ENCODE peak calls at places on chromosomes 16 and 17, in four cellular contexts. One of them, this sample, is unnamed. For H3K9me3, the result is how much of the 10 kb centered on the place peaks cover.

GRCh38 chr17:58084317-58084981 is 1.2 kb downstream of the DYNLL2 start:
- DNase-seq in PC-3: peak
- DNase-seq in GM23248: peak
- DNase-seq in endothelial cell of umbilical vein: peak
- DNase-seq in this sample: no peak

GRCh38 chr17:68103148-68103547 is 67.6 kb downstream of the KPNA2 start:
- DNase-seq in PC-3: no peak
- DNase-seq in GM23248: no peak
- DNase-seq in endothelial cell of umbilical vein: peak
- DNase-seq in this sample: no peak

GRCh38 chr16:63539276-63539675 is 1503.0 kb upstream of the CDH8 start:
- DNase-seq in PC-3: no peak
- DNase-seq in GM23248: no peak
- DNase-seq in endothelial cell of umbilical vein: no peak
- DNase-seq in this sample: no peak

GRCh38 chr17:56125830-56126819 is 27.1 kb upstream of the ANKFN1 start:
- DNase-seq in PC-3: peak
- DNase-seq in GM23248: peak
- DNase-seq in endothelial cell of umbilical vein: peak
- DNase-seq in this sample: peak

GRCh38 chr17:206941-207560 is 25.6 kb upstream of the DOC2B start:
- DNase-seq in PC-3: no peak
- DNase-seq in GM23248: peak
- DNase-seq in endothelial cell of umbilical vein: no peak
- DNase-seq in this sample: no peak

GRCh38 chr16:89256651-89257254 is 39.2 kb downstream of the ZNF778 start:
- DNase-seq in PC-3: peak
- DNase-seq in GM23248: peak
- DNase-seq in endothelial cell of umbilical vein: peak
- DNase-seq in this sample: no peak

GRCh38 chr17:4880850-4881249 is 18.5 kb upstream of the C17orf107 start:
- DNase-seq in PC-3: no peak
- DNase-seq in GM23248: no peak
- DNase-seq in endothelial cell of umbilical vein: no peak
- DNase-seq in this sample: no peak

GRCh38 chr16:85419503-85420408 is 193.4 kb upstream of the GSE1 start:
- DNase-seq in PC-3: no peak
- DNase-seq in GM23248: no peak
- DNase-seq in endothelial cell of umbilical vein: no peak
- DNase-seq in this sample: no peak

GRCh38 chr17:45093444-45094110 is 32.5 kb downstream of the NMT1 start:
- DNase-seq in PC-3: no peak
- DNase-seq in GM23248: peak
- DNase-seq in endothelial cell of umbilical vein: no peak
- DNase-seq in this sample: no peak

GRCh38 chr16:72139908-72140307 is 32.0 kb downstream of the PMFBP1 start:
- DNase-seq in PC-3: no peak
- DNase-seq in GM23248: no peak
- DNase-seq in endothelial cell of umbilical vein: no peak
- DNase-seq in this sample: no peak

GRCh38 chr17:78802008-78802407 is 19.9 kb upstream of the CYTH1 start:
- DNase-seq in PC-3: no peak
- DNase-seq in GM23248: no peak
- DNase-seq in endothelial cell of umbilical vein: no peak
- DNase-seq in this sample: no peak

GRCh38 chr17:45172541-45173286 is 11.0 kb downstream of the HEXIM2 start:
- DNase-seq in PC-3: peak
- DNase-seq in GM23248: peak
- DNase-seq in endothelial cell of umbilical vein: no peak
- DNase-seq in this sample: no peak

GRCh38 chr16:67404740-67405226 is 11.5 kb upstream of the TPPP3 start:
- DNase-seq in PC-3: peak
- DNase-seq in GM23248: no peak
- DNase-seq in endothelial cell of umbilical vein: no peak
- DNase-seq in this sample: no peak

GRCh38 chr16:25148568-25149215 is 37.1 kb downstream of the LCMT1 start:
- DNase-seq in PC-3: no peak
- DNase-seq in GM23248: no peak
- DNase-seq in endothelial cell of umbilical vein: no peak
- DNase-seq in this sample: no peak

GRCh38 chr17:29495011-29495410 is 71.8 kb downstream of the ABHD15 start:
- DNase-seq in PC-3: peak
- DNase-seq in GM23248: peak
- DNase-seq in endothelial cell of umbilical vein: no peak
- DNase-seq in this sample: no peak

GRCh38 chr17:41065829-41066624 is at the start of gene KRTAP2-4:
- DNase-seq in PC-3: peak
- DNase-seq in GM23248: peak
- DNase-seq in endothelial cell of umbilical vein: no peak
- DNase-seq in this sample: no peak

GRCh38 chr16:22177968-22178934 is 15.9 kb downstream of the SDR42E2 start:
- DNase-seq in PC-3: no peak
- DNase-seq in GM23248: no peak
- DNase-seq in endothelial cell of umbilical vein: no peak
- DNase-seq in this sample: no peak

GRCh38 chr17:81049973-81050551 is 15.1 kb downstream of the BAIAP2 start:
- DNase-seq in PC-3: peak
- DNase-seq in GM23248: no peak
- DNase-seq in endothelial cell of umbilical vein: no peak
- DNase-seq in this sample: no peak
- H3K9ac ChIP-seq in PC-3: peak
- H3K9ac ChIP-seq in GM23248: no peak
- H3K9ac ChIP-seq in endothelial cell of umbilical vein: no peak
- H3K9ac ChIP-seq in this sample: no peak

DNA sequence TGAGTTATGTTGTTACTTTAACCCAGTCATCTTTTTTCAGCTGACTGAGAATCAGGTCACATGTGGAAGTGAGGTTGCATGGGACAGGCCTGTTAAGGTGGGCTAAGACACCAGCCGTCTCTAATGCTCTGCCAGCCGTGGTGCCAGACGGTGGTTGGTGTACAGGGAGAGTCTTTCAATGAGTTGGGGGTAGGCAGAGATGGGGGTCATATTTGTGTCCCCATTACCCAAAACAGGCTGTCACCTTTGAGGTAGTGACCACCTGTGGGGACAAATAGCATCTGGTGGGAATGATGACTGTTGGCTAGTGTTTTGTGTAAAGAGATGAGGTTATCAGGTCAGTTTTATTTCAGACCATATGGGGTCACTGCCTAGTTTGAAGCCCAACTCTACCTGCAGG is 1.8 kb downstream of the RPL38 start:
- DNase-seq in PC-3: no peak
- DNase-seq in GM23248: no peak
- DNase-seq in endothelial cell of umbilical vein: no peak
- DNase-seq in this sample: no peak
- H3K4me3 ChIP-seq in PC-3: peak
- H3K4me3 ChIP-seq in GM23248: peak
- H3K4me3 ChIP-seq in endothelial cell of umbilical vein: peak
- H3K4me3 ChIP-seq in this sample: peak

DNA sequence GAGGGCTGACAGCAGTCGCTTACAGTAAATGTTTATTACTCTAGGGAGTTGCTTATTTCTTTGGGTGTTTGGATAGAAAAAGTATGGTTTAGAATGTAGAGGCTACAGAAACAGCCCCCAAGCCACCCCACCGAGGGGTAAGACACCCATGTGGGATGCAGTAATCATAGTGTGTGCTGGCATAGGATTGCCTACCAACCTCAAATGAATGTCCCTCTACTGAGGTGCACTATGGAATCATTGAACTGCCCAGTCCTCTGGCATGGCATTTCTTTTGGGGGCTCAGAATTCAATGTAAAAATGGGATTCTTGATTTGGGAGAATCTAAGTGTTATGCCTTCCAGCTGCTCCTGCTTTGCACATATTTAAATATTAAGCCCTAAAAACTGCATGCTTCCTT is 46.8 kb downstream of the ZNF267 start:
- DNase-seq in PC-3: no peak
- DNase-seq in GM23248: no peak
- DNase-seq in endothelial cell of umbilical vein: no peak
- DNase-seq in this sample: no peak
- H3K9me3 ChIP-seq in PC-3: under half
- H3K9me3 ChIP-seq in GM23248: under half
- H3K9me3 ChIP-seq in endothelial cell of umbilical vein: under half
- H3K9me3 ChIP-seq in this sample: under half

DNA sequence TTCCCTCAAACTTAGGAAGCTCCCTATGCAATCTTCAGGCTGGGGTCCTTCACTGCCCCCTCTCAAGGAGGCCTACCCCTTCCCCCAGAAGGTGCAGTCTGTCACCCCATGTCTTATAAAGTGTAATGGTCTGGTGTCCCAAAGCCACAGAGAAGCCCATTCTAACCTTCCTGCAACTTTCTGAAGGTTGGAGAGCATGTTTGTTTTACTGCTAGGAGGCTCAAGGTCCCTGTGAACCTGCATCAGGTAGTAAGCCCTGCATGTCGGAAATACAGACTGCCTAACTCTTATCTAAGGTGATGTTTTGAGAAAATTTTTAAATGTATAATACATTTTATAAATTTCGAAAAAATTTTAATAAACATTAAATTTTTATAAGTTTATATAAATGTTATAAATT is 18.3 kb downstream of the ZNF750 start:
- DNase-seq in PC-3: no peak
- DNase-seq in GM23248: no peak
- DNase-seq in endothelial cell of umbilical vein: no peak
- DNase-seq in this sample: no peak
- H3K9ac ChIP-seq in PC-3: no peak
- H3K9ac ChIP-seq in GM23248: no peak
- H3K9ac ChIP-seq in endothelial cell of umbilical vein: no peak
- H3K9ac ChIP-seq in this sample: no peak

GRCh38 chr16:14104066-14104465 is 32.9 kb downstream of the MRTFB start:
- DNase-seq in PC-3: no peak
- DNase-seq in GM23248: no peak
- DNase-seq in endothelial cell of umbilical vein: no peak
- DNase-seq in this sample: no peak

GRCh38 chr16:14101415-14101814 is 30.3 kb downstream of the MRTFB start:
- DNase-seq in PC-3: no peak
- DNase-seq in GM23248: no peak
- DNase-seq in endothelial cell of umbilical vein: no peak
- DNase-seq in this sample: no peak

GRCh38 chr16:14105976-14106375 is 34.9 kb downstream of the MRTFB start:
- DNase-seq in PC-3: no peak
- DNase-seq in GM23248: no peak
- DNase-seq in endothelial cell of umbilical vein: no peak
- DNase-seq in this sample: no peak

GRCh38 chr16:14100825-14101224 is 29.7 kb downstream of the MRTFB start:
- DNase-seq in PC-3: no peak
- DNase-seq in GM23248: no peak
- DNase-seq in endothelial cell of umbilical vein: no peak
- DNase-seq in this sample: no peak

DNA sequence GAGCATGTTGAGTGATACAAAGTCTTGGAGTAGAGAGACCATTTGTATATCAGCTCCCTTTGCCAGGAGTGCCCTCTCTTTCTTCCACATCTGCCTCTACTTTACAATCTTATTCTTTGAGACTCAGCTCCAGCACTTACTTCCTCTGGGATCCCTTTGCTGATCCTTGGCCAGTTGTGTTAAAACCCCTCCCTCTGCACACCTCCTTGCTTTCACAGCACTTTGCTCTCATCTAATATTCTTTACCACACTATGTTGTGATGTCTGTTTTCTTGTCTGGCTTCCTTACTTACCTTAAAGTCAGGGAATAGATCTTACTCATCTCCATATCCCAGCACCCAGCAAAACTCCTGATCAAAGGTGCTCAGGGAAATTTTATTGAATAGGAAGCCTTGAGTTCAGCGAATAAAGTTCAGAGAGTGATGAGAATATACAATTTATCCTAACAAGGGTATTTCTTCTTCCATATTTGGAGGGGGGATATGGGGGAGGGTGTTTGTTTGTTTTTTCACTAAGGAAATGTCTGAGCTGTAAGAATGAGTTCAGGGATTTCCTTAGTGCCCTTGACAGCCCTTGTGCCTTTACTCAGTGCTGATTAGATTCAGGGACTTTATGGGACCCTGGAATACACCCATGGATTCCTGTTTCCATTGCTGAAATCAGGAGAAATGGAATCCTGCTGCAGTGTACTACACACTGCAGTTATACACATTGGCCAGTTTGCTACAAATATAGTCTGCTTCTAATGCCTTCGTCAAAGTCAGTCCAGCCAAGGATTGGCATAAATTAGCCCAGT is 32.0 kb downstream of the MRTFB start:
- DNase-seq in PC-3: no peak
- DNase-seq in GM23248: no peak
- DNase-seq in endothelial cell of umbilical vein: peak
- DNase-seq in this sample: no peak
- H3K4me3 ChIP-seq in PC-3: no peak
- H3K4me3 ChIP-seq in GM23248: no peak
- H3K4me3 ChIP-seq in endothelial cell of umbilical vein: no peak
- H3K4me3 ChIP-seq in this sample: no peak

DNA sequence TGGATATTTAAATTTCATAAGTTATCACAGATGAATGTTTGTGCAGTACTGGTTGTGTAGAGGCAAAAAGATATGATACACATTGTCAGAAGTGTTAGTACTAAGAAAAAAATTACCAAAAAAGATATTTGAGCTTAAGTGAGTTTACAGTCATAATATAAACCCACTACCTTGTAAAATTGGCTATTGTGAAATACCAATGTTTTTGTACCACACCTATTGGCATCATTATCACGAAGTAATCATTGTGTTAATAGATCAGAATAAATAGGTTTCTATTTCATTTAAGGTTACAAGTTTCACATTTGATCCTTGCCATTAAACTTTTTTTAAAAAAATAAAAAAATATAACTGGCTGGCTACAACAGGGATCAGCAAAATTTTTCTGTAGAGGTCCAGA is 27.0 kb upstream of the KCNJ16 start:
- DNase-seq in PC-3: no peak
- DNase-seq in GM23248: no peak
- DNase-seq in endothelial cell of umbilical vein: no peak
- DNase-seq in this sample: no peak
- H3K9me3 ChIP-seq in PC-3: under half
- H3K9me3 ChIP-seq in GM23248: under half
- H3K9me3 ChIP-seq in endothelial cell of umbilical vein: under half
- H3K9me3 ChIP-seq in this sample: under half

GRCh38 chr17:37742114-37742761 is 2.6 kb downstream of the HNF1B start:
- DNase-seq in PC-3: peak
- DNase-seq in GM23248: peak
- DNase-seq in endothelial cell of umbilical vein: peak
- DNase-seq in this sample: no peak
- H3K9ac ChIP-seq in PC-3: peak
- H3K9ac ChIP-seq in GM23248: no peak
- H3K9ac ChIP-seq in endothelial cell of umbilical vein: no peak
- H3K9ac ChIP-seq in this sample: no peak

This sample was measured in SK-N-MC.